ENCODE peak calls at places on chromosome 16, in five cellular contexts. One of them, this sample, is unnamed.

GRCh38 chr16:21608647-21609328 is 9.4 kb downstream of the METTL9 start:
- DNase-seq in stomach: no peak
- DNase-seq in lung: no peak
- DNase-seq in CD8-positive, alpha-beta T cell: no peak
- DNase-seq in hepatocyte: no peak
- DNase-seq in this sample: no peak

GRCh38 chr16:2899564-2900072 is 12.1 kb upstream of the FLYWCH1 start:
- DNase-seq in lung: no peak
- DNase-seq in hepatocyte: no peak
- DNase-seq in stomach: no peak
- DNase-seq in CD8-positive, alpha-beta T cell: no peak
- DNase-seq in this sample: no peak

GRCh38 chr16:2698103-2698870 is 16.0 kb downstream of the KCTD5 start:
- DNase-seq in hepatocyte: no peak
- DNase-seq in stomach: no peak
- DNase-seq in CD8-positive, alpha-beta T cell: no peak
- DNase-seq in lung: no peak
- DNase-seq in this sample: no peak

GRCh38 chr16:81636298-81636960 is 142.7 kb upstream of the PLCG2 start:
- DNase-seq in stomach: no peak
- DNase-seq in hepatocyte: no peak
- DNase-seq in lung: no peak
- DNase-seq in CD8-positive, alpha-beta T cell: no peak
- DNase-seq in this sample: no peak

GRCh38 chr16:470418-470817 is 45.0 kb downstream of the RAB11FIP3 start:
- DNase-seq in CD8-positive, alpha-beta T cell: no peak
- DNase-seq in hepatocyte: no peak
- DNase-seq in lung: no peak
- DNase-seq in stomach: no peak
- DNase-seq in this sample: no peak

GRCh38 chr16:2468725-2469398 is 2.2 kb upstream of the NTN3 start:
- DNase-seq in lung: no peak
- DNase-seq in stomach: no peak
- DNase-seq in hepatocyte: no peak
- DNase-seq in CD8-positive, alpha-beta T cell: no peak
- DNase-seq in this sample: peak; percentile 56

GRCh38 chr16:75197522-75198134 is 9.3 kb downstream of the CTRB2 start:
- DNase-seq in hepatocyte: no peak
- DNase-seq in lung: no peak
- DNase-seq in CD8-positive, alpha-beta T cell: no peak
- DNase-seq in stomach: peak; percentile 8
- DNase-seq in this sample: no peak

GRCh38 chr16:3457434-3458252 is 14.2 kb downstream of the NAA60 start:
- DNase-seq in CD8-positive, alpha-beta T cell: peak; percentile 82
- DNase-seq in hepatocyte: peak; percentile 97
- DNase-seq in lung: peak; percentile 89
- DNase-seq in stomach: peak; percentile 91
- DNase-seq in this sample: peak; percentile 77

GRCh38 chr16:52074133-52074532 is 472.8 kb downstream of the TOX3 start:
- DNase-seq in CD8-positive, alpha-beta T cell: no peak
- DNase-seq in lung: no peak
- DNase-seq in stomach: no peak
- DNase-seq in hepatocyte: no peak
- DNase-seq in this sample: no peak

GRCh38 chr16:53404959-53405358 is 29.3 kb upstream of the RBL2 start:
- DNase-seq in CD8-positive, alpha-beta T cell: no peak
- DNase-seq in hepatocyte: no peak
- DNase-seq in stomach: no peak
- DNase-seq in lung: no peak
- DNase-seq in this sample: no peak

GRCh38 chr16:86802013-86802412 is 223.7 kb downstream of the FOXL1 start:
- DNase-seq in stomach: no peak
- DNase-seq in hepatocyte: no peak
- DNase-seq in lung: no peak
- DNase-seq in CD8-positive, alpha-beta T cell: no peak
- DNase-seq in this sample: no peak

GRCh38 chr16:77297996-77298637 is 98.9 kb downstream of the SYCE1L start:
- DNase-seq in hepatocyte: no peak
- DNase-seq in lung: no peak
- DNase-seq in CD8-positive, alpha-beta T cell: no peak
- DNase-seq in stomach: no peak
- DNase-seq in this sample: no peak

GRCh38 chr16:22001591-22001990 is 675 bp upstream of the PDZD9 start:
- DNase-seq in CD8-positive, alpha-beta T cell: no peak
- DNase-seq in hepatocyte: no peak
- DNase-seq in lung: no peak
- DNase-seq in stomach: no peak
- DNase-seq in this sample: no peak

GRCh38 chr16:30748634-30749445 is 615 bp downstream of the PHKG2 start:
- DNase-seq in lung: no peak
- DNase-seq in stomach: no peak
- DNase-seq in CD8-positive, alpha-beta T cell: no peak
- DNase-seq in hepatocyte: peak; percentile 69
- DNase-seq in this sample: no peak

GRCh38 chr16:79673635-79674034 is 73.1 kb upstream of the MAF start:
- DNase-seq in stomach: no peak
- DNase-seq in lung: no peak
- DNase-seq in hepatocyte: no peak
- DNase-seq in CD8-positive, alpha-beta T cell: no peak
- DNase-seq in this sample: no peak

GRCh38 chr16:66640724-66641314 is 36.3 kb downstream of the CMTM3 start:
- DNase-seq in CD8-positive, alpha-beta T cell: no peak
- DNase-seq in stomach: no peak
- DNase-seq in lung: no peak
- DNase-seq in hepatocyte: no peak
- DNase-seq in this sample: no peak

GRCh38 chr16:23509441-23509754 is 896 bp downstream of the GGA2 start:
- DNase-seq in stomach: no peak
- DNase-seq in lung: no peak
- DNase-seq in hepatocyte: no peak
- DNase-seq in CD8-positive, alpha-beta T cell: no peak
- DNase-seq in this sample: no peak

GRCh38 chr16:23509763-23510153 is 536 bp downstream of the GGA2 start:
- DNase-seq in stomach: no peak
- DNase-seq in lung: no peak
- DNase-seq in hepatocyte: peak; percentile 39
- DNase-seq in CD8-positive, alpha-beta T cell: peak; percentile 19
- DNase-seq in this sample: peak; percentile 48

GRCh38 chr16:23510154-23510914 is at the start of gene GGA2:
- DNase-seq in CD8-positive, alpha-beta T cell: peak; percentile 70
- DNase-seq in stomach: peak; percentile 88
- DNase-seq in lung: peak; percentile 83
- DNase-seq in hepatocyte: peak; percentile 91
- DNase-seq in this sample: peak; percentile 40

GRCh38 chr16:23512168-23512695 is 1.9 kb upstream of the GGA2 start:
- DNase-seq in CD8-positive, alpha-beta T cell: no peak
- DNase-seq in stomach: no peak
- DNase-seq in lung: no peak
- DNase-seq in hepatocyte: no peak
- DNase-seq in this sample: no peak

GRCh38 chr16:23511731-23512130 is 1.4 kb upstream of the GGA2 start:
- DNase-seq in hepatocyte: no peak
- DNase-seq in stomach: no peak
- DNase-seq in CD8-positive, alpha-beta T cell: no peak
- DNase-seq in lung: no peak
- DNase-seq in this sample: no peak
- H3K27ac ChIP-seq in hepatocyte: no peak overlapping the region
- H3K27ac ChIP-seq in stomach: no peak overlapping the region
- H3K27ac ChIP-seq in CD8-positive, alpha-beta T cell: no peak overlapping the region
- H3K27ac ChIP-seq in lung: no peak overlapping the region
- H3K27ac ChIP-seq in this sample: no peak overlapping the region

DNA sequence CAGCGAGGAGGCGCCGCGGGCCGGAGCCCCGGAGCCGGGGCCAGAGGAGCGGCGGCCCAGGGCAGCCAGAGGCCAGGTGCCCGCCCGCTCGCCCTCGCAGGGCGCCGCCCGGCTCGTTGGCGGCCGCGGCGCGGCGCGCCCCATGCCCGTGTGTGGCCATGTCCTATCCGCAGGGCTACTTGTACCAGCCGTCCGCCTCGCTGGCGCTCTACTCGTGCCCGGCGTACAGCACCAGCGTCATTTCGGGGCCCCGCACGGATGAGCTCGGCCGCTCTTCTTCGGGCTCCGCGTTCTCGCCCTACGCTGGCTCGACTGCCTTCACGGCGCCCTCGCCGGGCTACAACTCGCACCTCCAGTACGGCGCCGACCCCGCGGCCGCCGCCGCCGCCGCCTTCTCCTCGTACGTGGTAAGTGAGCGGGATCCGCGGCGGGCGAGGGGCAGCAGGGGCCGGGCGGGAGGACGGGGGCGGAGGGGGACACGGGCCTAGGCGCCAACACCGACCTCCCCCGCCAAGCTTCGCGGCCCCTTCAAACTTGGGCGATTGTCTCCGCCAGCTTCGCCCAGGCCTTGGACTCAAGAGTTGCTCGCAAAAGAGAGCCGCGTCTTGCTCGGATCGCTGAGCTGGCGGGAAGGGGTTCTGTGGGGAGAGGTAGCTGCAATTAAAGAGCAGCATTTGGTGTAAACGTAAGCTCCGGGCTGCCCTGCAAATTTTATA is 534 bp downstream of the IRX5 start:
- DNase-seq in lung: no peak
- DNase-seq in CD8-positive, alpha-beta T cell: no peak
- DNase-seq in stomach: no peak
- DNase-seq in hepatocyte: peak; percentile 62
- DNase-seq in this sample: no peak
- H3K27ac ChIP-seq in lung: peak overlapping the region; percentile 91
- H3K27ac ChIP-seq in CD8-positive, alpha-beta T cell: no peak overlapping the region
- H3K27ac ChIP-seq in stomach: peak overlapping the region; percentile 95
- H3K27ac ChIP-seq in hepatocyte: peak overlapping the region; percentile 66
- H3K27ac ChIP-seq in this sample: no peak overlapping the region

DNA sequence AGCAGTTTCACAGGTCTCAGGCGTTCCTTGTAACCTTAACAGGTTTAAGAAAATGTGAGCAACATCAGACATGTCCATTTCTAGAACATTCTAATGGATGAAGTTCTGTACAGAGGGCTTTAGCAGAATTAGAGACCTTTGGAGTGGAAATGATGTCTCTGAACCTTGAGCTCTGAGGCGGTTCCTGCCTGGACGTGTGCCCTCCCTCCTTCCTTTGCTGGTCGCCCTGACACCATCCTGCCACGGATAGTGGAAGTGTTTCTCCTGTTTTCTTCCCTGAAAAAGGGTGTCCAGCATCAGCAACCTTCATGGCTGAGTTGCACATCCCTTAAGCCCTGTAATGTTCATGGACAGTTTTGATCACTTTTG is 11.1 kb downstream of the SPATA33 start:
- DNase-seq in lung: no peak
- DNase-seq in hepatocyte: no peak
- DNase-seq in stomach: no peak
- DNase-seq in CD8-positive, alpha-beta T cell: no peak
- DNase-seq in this sample: no peak
- H3K27ac ChIP-seq in lung: no peak overlapping the region
- H3K27ac ChIP-seq in hepatocyte: no peak overlapping the region
- H3K27ac ChIP-seq in stomach: no peak overlapping the region
- H3K27ac ChIP-seq in CD8-positive, alpha-beta T cell: no peak overlapping the region
- H3K27ac ChIP-seq in this sample: no peak overlapping the region

DNA sequence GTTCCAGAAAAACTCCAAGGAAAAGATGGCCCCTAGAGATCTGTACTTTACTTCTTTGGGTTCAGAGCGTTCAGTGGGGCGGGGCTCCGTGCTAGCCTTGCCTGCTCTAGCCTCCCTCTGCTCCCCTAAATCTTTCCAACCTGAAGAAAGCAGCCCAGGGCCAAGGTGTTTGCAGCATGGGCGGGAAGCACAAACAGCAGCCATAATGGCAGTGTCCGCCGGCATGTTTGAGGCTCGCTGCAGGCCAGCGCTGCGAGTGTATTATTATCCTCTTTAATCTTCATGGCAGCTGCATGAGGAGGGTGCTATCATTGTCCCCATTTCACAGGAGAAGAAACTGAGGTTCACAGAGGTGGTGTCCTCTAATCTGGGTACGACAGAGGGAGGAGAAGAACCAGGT is 10.4 kb downstream of the CALB2 start:
- DNase-seq in hepatocyte: no peak
- DNase-seq in stomach: no peak
- DNase-seq in CD8-positive, alpha-beta T cell: no peak
- DNase-seq in lung: no peak
- DNase-seq in this sample: no peak
- H3K27ac ChIP-seq in hepatocyte: no peak overlapping the region
- H3K27ac ChIP-seq in stomach: no peak overlapping the region
- H3K27ac ChIP-seq in CD8-positive, alpha-beta T cell: no peak overlapping the region
- H3K27ac ChIP-seq in lung: no peak overlapping the region
- H3K27ac ChIP-seq in this sample: no peak overlapping the region

GRCh38 chr16:50300942-50301625 is 34.7 kb downstream of the ADCY7 start:
- DNase-seq in lung: no peak
- DNase-seq in hepatocyte: no peak
- DNase-seq in stomach: no peak
- DNase-seq in CD8-positive, alpha-beta T cell: no peak
- DNase-seq in this sample: no peak
- H3K27ac ChIP-seq in lung: no peak overlapping the region
- H3K27ac ChIP-seq in hepatocyte: no peak overlapping the region
- H3K27ac ChIP-seq in stomach: no peak overlapping the region
- H3K27ac ChIP-seq in CD8-positive, alpha-beta T cell: no peak overlapping the region
- H3K27ac ChIP-seq in this sample: no peak overlapping the region

GRCh38 chr16:85514295-85514600 is 98.9 kb upstream of the GSE1 start:
- DNase-seq in lung: no peak
- DNase-seq in stomach: no peak
- DNase-seq in CD8-positive, alpha-beta T cell: no peak
- DNase-seq in hepatocyte: no peak
- DNase-seq in this sample: no peak

GRCh38 chr16:85514601-85515318 is 98.4 kb upstream of the GSE1 start:
- DNase-seq in CD8-positive, alpha-beta T cell: no peak
- DNase-seq in lung: peak; percentile 80
- DNase-seq in stomach: peak; percentile 77
- DNase-seq in hepatocyte: peak; percentile 91
- DNase-seq in this sample: peak; percentile 53

GRCh38 chr16:85515830-85516397 is 97.2 kb upstream of the GSE1 start:
- DNase-seq in hepatocyte: peak; percentile 82
- DNase-seq in stomach: peak; percentile 69
- DNase-seq in CD8-positive, alpha-beta T cell: no peak
- DNase-seq in lung: peak; percentile 71
- DNase-seq in this sample: no peak

GRCh38 chr16:85513649-85514048 is 99.5 kb upstream of the GSE1 start:
- DNase-seq in lung: no peak
- DNase-seq in hepatocyte: no peak
- DNase-seq in CD8-positive, alpha-beta T cell: no peak
- DNase-seq in stomach: no peak
- DNase-seq in this sample: no peak

DNA sequence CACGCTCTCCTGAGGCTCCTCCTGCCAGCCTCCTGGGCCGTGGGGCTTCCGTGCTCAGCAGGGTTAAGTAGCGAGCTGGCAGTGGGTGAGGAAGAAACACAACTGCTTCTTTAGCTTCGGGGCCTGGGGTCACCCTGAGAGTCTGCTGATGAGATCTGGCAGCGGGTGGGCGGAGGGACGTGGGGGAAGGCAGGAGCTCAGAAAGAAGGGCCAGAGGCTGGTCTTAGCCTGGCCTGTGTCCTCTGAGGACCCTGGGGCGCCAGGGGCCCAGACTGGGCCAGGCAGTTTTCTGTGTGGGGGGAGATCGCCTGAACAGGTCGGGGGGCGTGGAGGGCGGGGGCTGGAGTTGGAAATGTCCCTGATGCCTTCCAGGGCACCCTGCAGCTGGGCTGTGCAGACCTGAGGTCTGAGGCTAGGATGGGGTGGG is 97.8 kb upstream of the GSE1 start:
- DNase-seq in hepatocyte: no peak
- DNase-seq in lung: no peak
- DNase-seq in stomach: no peak
- DNase-seq in CD8-positive, alpha-beta T cell: no peak
- DNase-seq in this sample: no peak
- H3K27ac ChIP-seq in hepatocyte: peak overlapping the region; percentile 93
- H3K27ac ChIP-seq in lung: no peak overlapping the region
- H3K27ac ChIP-seq in stomach: peak overlapping the region; percentile 52
- H3K27ac ChIP-seq in CD8-positive, alpha-beta T cell: no peak overlapping the region
- H3K27ac ChIP-seq in this sample: no peak overlapping the region

This sample was measured in caudate nucleus.